ENCODE peak calls at places on chromosome 16, in five cellular contexts. L is GM12878, Y is HepG2, P is K562, J is A549. S is an unnamed sample.

GRCh38 chr16:88705746-88706287 is 391 bp downstream of the RNF166 start:
- DNase-seq in L (no peak), Y (no peak), J (no peak), P (no peak), S (no peak)

GRCh38 chr16:87101903-87102302 is 215.3 kb downstream of the C16orf95 start:
- DNase-seq in P (no peak), J (no peak), L (no peak), Y (no peak), S (no peak)

GRCh38 chr16:30348113-30348512 is 7.0 kb downstream of the CD2BP2 start:
- DNase-seq in L (no peak), P (no peak), Y (no peak), J (no peak), S (no peak)

GRCh38 chr16:30951785-30952184 is 2.9 kb downstream of the ORAI3 start:
- DNase-seq in Y (no peak), L (no peak), P (no peak), J (no peak), S (no peak)

GRCh38 chr16:76598498-76598897 is 321.3 kb downstream of the CNTNAP4 start:
- DNase-seq in J (no peak), P (no peak), L (no peak), Y (no peak), S (no peak)

GRCh38 chr16:2284797-2285576 is 17.1 kb upstream of the RNPS1 start:
- DNase-seq in Y (no peak), P (no peak), L (no peak), J (no peak), S (no peak)

GRCh38 chr16:83928341-83929055 is 24.5 kb upstream of the OSGIN1 start:
- DNase-seq in Y (peak), J (no peak), L (no peak), P (no peak), S (no peak)

GRCh38 chr16:86723699-86724098 is 145.3 kb downstream of the FOXL1 start:
- DNase-seq in L (no peak), J (no peak), Y (no peak), P (no peak), S (peak)

GRCh38 chr16:73483934-73484712 is 436.2 kb upstream of the ZFHX3 start:
- DNase-seq in P (no peak), Y (no peak), L (no peak), J (no peak), S (peak)

GRCh38 chr16:67538666-67539101 is 10.1 kb downstream of the RIPOR1 start:
- DNase-seq in J (no peak), L (no peak), Y (no peak), P (no peak), S (peak)

GRCh38 chr16:68412061-68412460 is 36.2 kb downstream of the SMPD3 start:
- DNase-seq in P (no peak), L (no peak), Y (no peak), J (no peak), S (no peak)

GRCh38 chr16:82852388-82852998 is 225.7 kb downstream of the CDH13 start:
- DNase-seq in L (no peak), P (no peak), Y (no peak), J (no peak), S (no peak)

GRCh38 chr16:72409428-72409827 is 237.5 kb upstream of the PMFBP1 start:
- DNase-seq in L (no peak), P (no peak), Y (peak), J (no peak), S (peak)

GRCh38 chr16:8644513-8645140 is 23.1 kb downstream of the METTL22 start:
- DNase-seq in P (no peak), J (no peak), L (no peak), Y (no peak), S (no peak)

GRCh38 chr16:19130852-19131808 is 17.4 kb downstream of the ITPRIPL2 start:
- DNase-seq in P (no peak), L (no peak), J (no peak), Y (no peak), S (peak)

GRCh38 chr16:64920211-64920610 is 201.7 kb downstream of the CDH11 start:
- DNase-seq in Y (no peak), J (no peak), L (no peak), P (no peak), S (no peak)

DNA sequence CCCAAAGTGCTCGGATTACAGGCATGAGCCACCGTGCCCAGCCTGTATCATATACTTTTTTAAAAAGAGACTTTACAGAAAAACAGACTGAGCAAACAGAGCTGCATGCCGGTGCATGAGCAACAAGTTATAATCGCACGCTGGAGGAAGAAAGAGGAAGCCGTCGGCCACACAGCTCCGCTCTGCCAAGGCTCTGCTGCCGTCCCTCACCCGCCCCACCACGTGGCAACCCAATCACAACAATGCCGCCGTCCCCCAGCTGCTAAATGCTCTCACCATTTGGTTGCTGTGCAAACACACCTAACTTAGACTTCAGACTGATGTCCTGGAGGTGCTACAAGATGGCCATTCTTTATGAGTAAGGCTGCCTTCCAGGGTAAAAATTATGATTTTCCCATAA is 83.5 kb downstream of the ADCY9 start:
- DNase-seq in Y (no peak), L (no peak), J (no peak), P (no peak), S (no peak)
- TF ChIP-seq JUNB in Y (no peak), L (no peak), J (no peak), P (no peak), S (no peak)

DNA sequence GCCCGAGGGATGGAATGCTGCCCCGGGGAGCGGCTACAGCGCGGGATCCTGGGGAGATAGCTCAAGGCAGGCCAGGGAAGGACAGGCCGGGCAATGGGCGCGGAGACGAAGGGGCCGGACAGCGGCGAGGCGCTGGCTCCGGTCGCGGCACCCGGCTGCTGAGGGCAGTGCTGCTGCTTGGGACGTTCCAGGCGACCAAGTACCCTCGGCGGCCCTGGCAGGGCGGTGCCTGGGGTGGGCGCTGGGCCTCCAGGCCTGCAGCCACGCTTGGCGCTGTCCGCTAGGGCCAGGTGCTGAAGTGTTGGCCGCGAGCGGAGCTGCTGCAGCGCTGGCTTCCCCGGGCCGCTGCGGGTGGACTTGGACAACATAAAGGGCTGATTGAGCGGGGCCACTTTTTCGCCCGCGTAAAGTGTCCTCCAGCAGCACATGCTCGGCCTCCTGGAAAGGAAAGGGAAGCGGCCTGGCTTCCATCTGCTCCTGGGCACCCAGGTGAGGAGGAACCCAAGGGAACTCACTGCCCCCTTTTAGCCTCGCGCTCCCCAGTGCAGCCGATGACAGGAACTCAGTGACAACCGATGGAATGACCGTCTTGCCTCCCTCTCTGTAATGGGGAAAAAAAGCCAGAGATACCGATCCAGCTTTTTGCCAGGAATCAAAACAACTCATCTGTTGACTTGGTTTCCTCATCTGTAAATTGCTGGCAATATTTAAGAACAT is 23.7 kb downstream of the CLEC3A start:
- DNase-seq in L (no peak), P (peak), J (peak), Y (peak), S (peak)
- TF ChIP-seq JUNB in L (no peak), P (no peak), J (no peak), Y (peak), S (no peak)

DNA sequence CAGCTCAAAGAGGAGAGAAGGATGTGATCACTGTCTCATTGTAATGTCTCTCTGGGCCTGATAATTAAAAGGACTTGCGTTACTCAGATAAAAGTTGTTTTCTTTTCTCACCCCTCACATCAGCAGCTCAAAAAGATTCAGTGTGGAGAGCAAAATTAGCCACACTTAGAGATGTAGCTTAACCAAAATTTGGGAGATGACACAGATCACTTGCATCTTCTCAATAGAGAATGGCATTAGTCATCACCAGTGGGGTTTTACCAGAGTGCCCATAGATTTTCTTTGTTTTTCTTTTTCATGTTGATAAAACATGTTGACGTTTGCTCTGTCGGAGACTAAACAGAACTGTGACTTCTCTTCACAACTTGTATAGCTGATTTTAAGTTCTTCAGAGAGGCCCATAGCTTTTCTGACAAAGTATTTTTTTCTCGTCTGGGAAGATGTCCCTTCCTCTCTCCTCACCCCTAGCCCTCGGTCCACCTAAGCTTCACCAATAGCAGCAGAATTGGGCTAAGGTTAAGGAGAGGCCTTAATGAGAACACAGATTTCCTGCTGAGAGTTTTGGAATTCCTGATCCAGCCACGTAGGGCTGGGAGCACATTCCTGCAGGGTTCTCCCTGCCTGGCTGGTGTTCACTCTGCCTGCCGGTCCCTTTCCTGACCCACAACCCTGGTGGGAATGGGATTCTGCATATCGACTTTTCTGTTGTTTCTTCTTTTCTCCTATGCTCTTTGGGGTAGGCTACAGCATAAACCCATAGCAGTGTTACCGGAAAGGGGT is 92.6 kb downstream of the CACNG3 start:
- DNase-seq in P (no peak), J (no peak), L (no peak), Y (no peak), S (peak)
- TF ChIP-seq JUNB in P (no peak), J (no peak), L (no peak), Y (no peak), S (no peak)

GRCh38 chr16:80347002-80347401 is 193.8 kb upstream of the DYNLRB2 start:
- DNase-seq in Y (no peak), P (no peak), L (no peak), J (no peak), S (no peak)

GRCh38 chr16:80344570-80344969 is 196.2 kb upstream of the DYNLRB2 start:
- DNase-seq in P (no peak), L (no peak), Y (no peak), J (no peak), S (no peak)

GRCh38 chr16:80347900-80348299 is 192.9 kb upstream of the DYNLRB2 start:
- DNase-seq in P (no peak), L (no peak), J (no peak), Y (no peak), S (no peak)

GRCh38 chr16:80350066-80350465 is 190.7 kb upstream of the DYNLRB2 start:
- DNase-seq in L (no peak), J (no peak), P (no peak), Y (no peak), S (no peak)

DNA sequence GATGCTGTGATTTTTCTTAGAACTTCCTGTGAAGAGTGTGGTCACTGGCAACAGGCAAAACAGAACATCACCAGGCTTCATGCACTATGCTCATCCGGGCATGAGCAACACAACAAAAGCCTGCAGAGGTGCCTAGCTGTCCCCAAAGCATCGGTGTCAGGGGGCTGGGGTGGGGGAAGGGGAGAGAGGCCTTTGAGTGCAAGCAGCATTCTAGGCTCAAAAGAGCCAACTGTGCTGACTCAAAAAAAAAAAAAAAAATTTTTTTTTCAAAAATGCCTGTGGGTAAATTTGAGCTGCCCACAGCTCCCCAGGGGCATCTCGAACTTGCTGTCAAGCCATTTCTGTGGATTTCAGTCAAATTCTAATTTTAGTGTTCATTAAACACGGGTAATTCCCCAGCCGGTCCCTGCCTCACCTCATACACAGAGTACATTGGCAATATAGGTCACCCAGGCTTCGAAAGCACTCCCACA is 194.6 kb upstream of the DYNLRB2 start:
- DNase-seq in Y (no peak), L (peak), J (no peak), P (no peak), S (no peak)
- TF ChIP-seq JUNB in Y (no peak), L (no peak), J (no peak), P (no peak), S (no peak)

GRCh38 chr16:49884033-49884707 is 28.3 kb upstream of the ZNF423 start:
- DNase-seq in Y (peak), L (no peak), P (no peak), J (no peak), S (no peak)

GRCh38 chr16:49886554-49887121 is 30.7 kb upstream of the ZNF423 start:
- DNase-seq in L (no peak), J (no peak), Y (no peak), P (no peak), S (no peak)

GRCh38 chr16:49890876-49891275 is 35.0 kb upstream of the ZNF423 start:
- DNase-seq in L (no peak), P (peak), J (no peak), Y (no peak), S (peak)

DNA sequence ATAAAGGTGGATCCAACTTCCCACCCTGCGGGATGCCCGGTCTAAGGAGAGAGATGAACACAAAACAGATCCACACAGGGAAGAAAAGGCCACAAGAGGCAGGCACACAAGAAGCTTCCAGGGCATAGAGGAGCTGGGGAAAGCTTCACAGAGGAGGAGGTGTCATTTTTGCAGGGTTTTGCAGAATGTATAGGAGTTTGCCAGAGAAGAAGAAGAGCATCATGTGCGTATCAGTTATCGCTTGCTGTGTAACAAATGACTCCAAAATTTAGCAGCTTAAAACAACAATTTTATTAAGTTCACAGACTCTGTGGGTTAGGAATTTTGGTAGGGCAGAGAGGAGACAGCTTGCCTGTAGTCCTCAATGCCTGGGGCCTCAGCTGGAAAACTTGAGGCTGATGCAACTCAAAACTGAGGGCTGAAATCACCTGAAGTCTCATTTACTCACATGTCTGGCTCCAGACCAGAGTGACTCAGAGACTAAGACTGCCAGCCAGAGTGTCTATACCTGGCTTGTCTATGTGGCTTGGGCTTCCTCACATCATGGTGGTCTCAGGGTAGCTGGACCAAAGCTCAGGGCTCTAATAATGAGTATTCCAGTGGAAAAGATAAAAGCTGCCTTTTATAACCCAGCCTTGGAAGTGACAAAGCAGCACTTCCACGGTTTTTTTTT is 33.9 kb upstream of the ZNF423 start:
- DNase-seq in L (no peak), P (no peak), J (no peak), Y (no peak), S (no peak)
- TF ChIP-seq JUNB in L (no peak), P (no peak), J (no peak), Y (no peak), S (no peak)

GRCh38 chr16:5056347-5056746 is 9.4 kb downstream of the C16orf89 start:
- DNase-seq in P (peak), J (no peak), L (no peak), Y (peak), S (peak)
- TF ChIP-seq JUNB in P (no peak), J (no peak), L (no peak), Y (no peak), S (no peak)

S was measured in GM23338.